ENCODE peak calls at places on chromosomes 11 and 22, in nine cellular contexts. One of them, this sample, is unnamed.

GRCh38 chr11:66867425-66868040 is 10.7 kb downstream of the LRFN4 start:
- DNase-seq in upper lobe of left lung: no peak
- DNase-seq in epithelial cell of proximal tubule: no peak
- DNase-seq in ovary: no peak
- DNase-seq in endothelial cell: no peak
- DNase-seq in GM20000: peak
- DNase-seq in cardiac muscle cell: no peak
- DNase-seq in uterus: no peak
- DNase-seq in A549: no peak
- DNase-seq in this sample: no peak

GRCh38 chr11:2701898-2702434 is 2.2 kb upstream of the KCNQ1OT1 start:
- DNase-seq in upper lobe of left lung: no peak
- DNase-seq in epithelial cell of proximal tubule: no peak
- DNase-seq in ovary: no peak
- DNase-seq in endothelial cell: no peak
- DNase-seq in GM20000: no peak
- DNase-seq in cardiac muscle cell: no peak
- DNase-seq in uterus: no peak
- DNase-seq in A549: no peak
- DNase-seq in this sample: no peak

GRCh38 chr22:19522190-19522880 is 1.9 kb downstream of the CLDN5 start:
- DNase-seq in upper lobe of left lung: no peak
- DNase-seq in epithelial cell of proximal tubule: no peak
- DNase-seq in ovary: no peak
- DNase-seq in endothelial cell: no peak
- DNase-seq in GM20000: no peak
- DNase-seq in cardiac muscle cell: no peak
- DNase-seq in uterus: no peak
- DNase-seq in A549: no peak
- DNase-seq in this sample: no peak

GRCh38 chr11:13595166-13595565 is 73.3 kb upstream of the FAR1 start:
- DNase-seq in upper lobe of left lung: no peak
- DNase-seq in epithelial cell of proximal tubule: no peak
- DNase-seq in ovary: no peak
- DNase-seq in endothelial cell: no peak
- DNase-seq in GM20000: no peak
- DNase-seq in cardiac muscle cell: no peak
- DNase-seq in uterus: no peak
- DNase-seq in A549: no peak
- DNase-seq in this sample: no peak

GRCh38 chr11:3000032-3000961 is 8.2 kb upstream of the NAP1L4 start:
- DNase-seq in upper lobe of left lung: peak
- DNase-seq in epithelial cell of proximal tubule: no peak
- DNase-seq in ovary: peak
- DNase-seq in endothelial cell: no peak
- DNase-seq in GM20000: no peak
- DNase-seq in cardiac muscle cell: peak
- DNase-seq in uterus: no peak
- DNase-seq in A549: no peak
- DNase-seq in this sample: no peak

GRCh38 chr22:27786253-27786898 is 15.2 kb downstream of the MN1 start:
- DNase-seq in upper lobe of left lung: no peak
- DNase-seq in epithelial cell of proximal tubule: no peak
- DNase-seq in ovary: no peak
- DNase-seq in endothelial cell: no peak
- DNase-seq in GM20000: no peak
- DNase-seq in cardiac muscle cell: no peak
- DNase-seq in uterus: no peak
- DNase-seq in A549: no peak
- DNase-seq in this sample: no peak

GRCh38 chr11:59267738-59268475 is 55.2 kb upstream of the MPEG1 start:
- DNase-seq in upper lobe of left lung: no peak
- DNase-seq in epithelial cell of proximal tubule: no peak
- DNase-seq in ovary: no peak
- DNase-seq in endothelial cell: no peak
- DNase-seq in GM20000: no peak
- DNase-seq in cardiac muscle cell: no peak
- DNase-seq in uterus: no peak
- DNase-seq in A549: no peak
- DNase-seq in this sample: no peak

GRCh38 chr11:64245401-64245796 is 1.3 kb downstream of the PPP1R14B start:
- DNase-seq in upper lobe of left lung: no peak
- DNase-seq in epithelial cell of proximal tubule: no peak
- DNase-seq in ovary: peak
- DNase-seq in endothelial cell: no peak
- DNase-seq in GM20000: no peak
- DNase-seq in cardiac muscle cell: no peak
- DNase-seq in uterus: no peak
- DNase-seq in A549: no peak
- DNase-seq in this sample: no peak

GRCh38 chr22:39490135-39490798 is 11.8 kb upstream of the MIEF1 start:
- DNase-seq in upper lobe of left lung: no peak
- DNase-seq in epithelial cell of proximal tubule: no peak
- DNase-seq in ovary: peak
- DNase-seq in endothelial cell: peak
- DNase-seq in GM20000: peak
- DNase-seq in cardiac muscle cell: peak
- DNase-seq in uterus: peak
- DNase-seq in A549: peak
- DNase-seq in this sample: peak

GRCh38 chr11:96197801-96198465 is 145.1 kb downstream of the MAML2 start:
- DNase-seq in upper lobe of left lung: no peak
- DNase-seq in epithelial cell of proximal tubule: no peak
- DNase-seq in ovary: no peak
- DNase-seq in endothelial cell: no peak
- DNase-seq in GM20000: no peak
- DNase-seq in cardiac muscle cell: no peak
- DNase-seq in uterus: no peak
- DNase-seq in A549: no peak
- DNase-seq in this sample: no peak

GRCh38 chr11:83265331-83265730 is 20.8 kb downstream of the CCDC90B start:
- DNase-seq in upper lobe of left lung: no peak
- DNase-seq in epithelial cell of proximal tubule: no peak
- DNase-seq in ovary: no peak
- DNase-seq in endothelial cell: no peak
- DNase-seq in GM20000: no peak
- DNase-seq in cardiac muscle cell: no peak
- DNase-seq in uterus: no peak
- DNase-seq in A549: no peak
- DNase-seq in this sample: no peak

GRCh38 chr11:36146437-36146836 is 142.8 kb downstream of the COMMD9 start:
- DNase-seq in upper lobe of left lung: no peak
- DNase-seq in epithelial cell of proximal tubule: no peak
- DNase-seq in ovary: no peak
- DNase-seq in endothelial cell: no peak
- DNase-seq in GM20000: no peak
- DNase-seq in cardiac muscle cell: no peak
- DNase-seq in uterus: no peak
- DNase-seq in A549: peak
- DNase-seq in this sample: no peak

GRCh38 chr22:28883657-28883916 is 215 bp downstream of the ZNRF3 start:
- DNase-seq in upper lobe of left lung: no peak
- DNase-seq in epithelial cell of proximal tubule: no peak
- DNase-seq in ovary: no peak
- DNase-seq in endothelial cell: no peak
- DNase-seq in GM20000: peak
- DNase-seq in cardiac muscle cell: no peak
- DNase-seq in uterus: no peak
- DNase-seq in A549: no peak
- DNase-seq in this sample: peak

GRCh38 chr22:31120230-31120629 is 2.5 kb upstream of the INPP5J start:
- DNase-seq in upper lobe of left lung: no peak
- DNase-seq in epithelial cell of proximal tubule: no peak
- DNase-seq in ovary: no peak
- DNase-seq in endothelial cell: no peak
- DNase-seq in GM20000: no peak
- DNase-seq in cardiac muscle cell: no peak
- DNase-seq in uterus: no peak
- DNase-seq in A549: no peak
- DNase-seq in this sample: no peak

GRCh38 chr11:27304514-27304913 is 58.5 kb downstream of the CCDC34 start:
- DNase-seq in upper lobe of left lung: peak
- DNase-seq in epithelial cell of proximal tubule: no peak
- DNase-seq in ovary: no peak
- DNase-seq in endothelial cell: no peak
- DNase-seq in GM20000: no peak
- DNase-seq in cardiac muscle cell: no peak
- DNase-seq in uterus: no peak
- DNase-seq in A549: no peak
- DNase-seq in this sample: no peak
- TF ChIP-seq CTCF in upper lobe of left lung: no peak
- TF ChIP-seq CTCF in epithelial cell of proximal tubule: no peak
- TF ChIP-seq CTCF in ovary: no peak
- TF ChIP-seq CTCF in endothelial cell: no peak
- TF ChIP-seq CTCF in GM20000: no peak
- TF ChIP-seq CTCF in cardiac muscle cell: no peak
- TF ChIP-seq CTCF in uterus: no peak
- TF ChIP-seq CTCF in A549: no peak
- TF ChIP-seq CTCF in this sample: no peak

GRCh38 chr11:102813484-102813883 is 15.5 kb upstream of the MMP1 start:
- DNase-seq in upper lobe of left lung: no peak
- DNase-seq in epithelial cell of proximal tubule: no peak
- DNase-seq in ovary: no peak
- DNase-seq in endothelial cell: no peak
- DNase-seq in GM20000: no peak
- DNase-seq in cardiac muscle cell: no peak
- DNase-seq in uterus: no peak
- DNase-seq in A549: no peak
- DNase-seq in this sample: no peak

GRCh38 chr11:102807921-102808320 is 10.0 kb upstream of the MMP1 start:
- DNase-seq in upper lobe of left lung: peak
- DNase-seq in epithelial cell of proximal tubule: no peak
- DNase-seq in ovary: no peak
- DNase-seq in endothelial cell: peak
- DNase-seq in GM20000: peak
- DNase-seq in cardiac muscle cell: peak
- DNase-seq in uterus: no peak
- DNase-seq in A549: peak
- DNase-seq in this sample: no peak

GRCh38 chr11:102812188-102812587 is 14.2 kb upstream of the MMP1 start:
- DNase-seq in upper lobe of left lung: no peak
- DNase-seq in epithelial cell of proximal tubule: no peak
- DNase-seq in ovary: no peak
- DNase-seq in endothelial cell: no peak
- DNase-seq in GM20000: no peak
- DNase-seq in cardiac muscle cell: no peak
- DNase-seq in uterus: no peak
- DNase-seq in A549: no peak
- DNase-seq in this sample: no peak

GRCh38 chr11:102806296-102806695 is 8.3 kb upstream of the MMP1 start:
- DNase-seq in upper lobe of left lung: no peak
- DNase-seq in epithelial cell of proximal tubule: no peak
- DNase-seq in ovary: no peak
- DNase-seq in endothelial cell: no peak
- DNase-seq in GM20000: no peak
- DNase-seq in cardiac muscle cell: peak
- DNase-seq in uterus: no peak
- DNase-seq in A549: no peak
- DNase-seq in this sample: no peak

GRCh38 chr11:102810943-102811528 is 13.1 kb upstream of the MMP1 start:
- DNase-seq in upper lobe of left lung: no peak
- DNase-seq in epithelial cell of proximal tubule: no peak
- DNase-seq in ovary: no peak
- DNase-seq in endothelial cell: no peak
- DNase-seq in GM20000: no peak
- DNase-seq in cardiac muscle cell: peak
- DNase-seq in uterus: no peak
- DNase-seq in A549: peak
- DNase-seq in this sample: no peak
- TF ChIP-seq CTCF in upper lobe of left lung: peak
- TF ChIP-seq CTCF in epithelial cell of proximal tubule: peak
- TF ChIP-seq CTCF in ovary: no peak
- TF ChIP-seq CTCF in endothelial cell: no peak
- TF ChIP-seq CTCF in GM20000: no peak
- TF ChIP-seq CTCF in cardiac muscle cell: peak
- TF ChIP-seq CTCF in uterus: no peak
- TF ChIP-seq CTCF in A549: peak
- TF ChIP-seq CTCF in this sample: peak

DNA sequence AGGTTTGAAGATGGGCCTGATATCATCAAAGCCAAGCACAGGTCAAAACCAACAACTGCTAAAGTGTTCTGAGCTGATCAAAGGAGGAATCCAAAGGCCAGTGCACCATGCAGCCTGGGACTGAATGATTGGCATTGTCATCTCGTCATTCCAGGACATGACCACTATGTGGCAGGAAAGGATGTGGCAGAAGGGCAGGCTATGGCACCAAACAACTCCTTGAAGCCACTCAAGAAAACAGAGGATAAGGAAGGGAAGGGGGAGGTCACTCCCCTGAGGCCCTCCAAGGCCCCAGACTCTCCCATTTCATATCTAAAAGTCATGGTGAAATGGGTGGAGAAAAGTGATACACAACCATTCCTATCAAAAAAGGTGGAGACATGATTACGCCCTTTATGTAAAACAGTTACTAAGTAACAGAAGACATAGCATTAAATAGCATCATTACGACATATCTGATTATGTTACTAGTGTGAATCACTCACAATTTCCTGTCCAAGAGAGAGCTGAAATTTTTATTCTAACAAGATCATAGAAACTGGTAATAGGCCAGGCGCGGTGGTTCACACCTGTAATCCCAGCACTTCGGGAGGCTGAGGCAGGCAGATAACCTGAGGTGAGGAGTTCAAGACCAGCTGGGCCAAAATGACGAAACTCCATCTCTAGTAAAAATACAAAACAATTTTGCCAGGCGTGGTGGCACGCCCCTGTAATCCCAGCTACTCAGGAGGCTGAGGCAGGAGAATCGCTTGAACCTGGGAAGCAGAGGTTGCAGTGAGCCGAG is 49.3 kb downstream of the AHNAK start:
- DNase-seq in upper lobe of left lung: no peak
- DNase-seq in epithelial cell of proximal tubule: peak
- DNase-seq in ovary: no peak
- DNase-seq in endothelial cell: no peak
- DNase-seq in GM20000: peak
- DNase-seq in cardiac muscle cell: peak
- DNase-seq in uterus: no peak
- DNase-seq in A549: peak
- DNase-seq in this sample: no peak
- TF ChIP-seq CTCF in upper lobe of left lung: peak
- TF ChIP-seq CTCF in epithelial cell of proximal tubule: peak
- TF ChIP-seq CTCF in ovary: no peak
- TF ChIP-seq CTCF in endothelial cell: peak
- TF ChIP-seq CTCF in GM20000: peak
- TF ChIP-seq CTCF in cardiac muscle cell: peak
- TF ChIP-seq CTCF in uterus: peak
- TF ChIP-seq CTCF in A549: peak
- TF ChIP-seq CTCF in this sample: peak

DNA sequence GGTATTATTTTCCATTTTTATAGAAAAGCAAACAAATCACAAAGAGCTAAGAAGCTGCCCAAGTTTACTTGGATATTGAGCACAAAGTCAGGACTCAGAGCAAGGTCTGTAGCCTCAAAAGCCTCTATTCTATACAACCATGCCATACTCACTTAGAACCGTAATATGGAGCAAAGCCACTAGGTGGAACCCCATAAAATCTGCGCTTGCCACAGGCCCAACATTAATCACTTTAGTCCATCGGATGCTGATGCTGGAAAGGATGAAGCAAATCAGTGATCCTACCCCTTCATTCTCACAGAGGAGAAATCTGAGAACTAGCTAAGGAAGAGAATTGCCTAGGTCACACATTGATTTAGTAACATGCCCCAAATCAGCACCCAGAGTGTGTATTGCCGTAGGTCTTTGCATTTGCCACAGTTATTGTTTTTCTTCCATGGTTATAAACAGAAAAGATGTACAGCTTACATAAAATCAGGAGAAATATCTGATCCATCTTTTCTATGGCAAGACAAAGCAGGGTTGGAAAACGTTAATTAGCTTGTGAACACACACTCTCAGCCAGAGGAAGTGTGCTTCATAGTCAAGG is 56.7 kb upstream of the RAB38 start:
- DNase-seq in upper lobe of left lung: no peak
- DNase-seq in epithelial cell of proximal tubule: no peak
- DNase-seq in ovary: no peak
- DNase-seq in endothelial cell: peak
- DNase-seq in GM20000: peak
- DNase-seq in cardiac muscle cell: peak
- DNase-seq in uterus: no peak
- DNase-seq in A549: peak
- DNase-seq in this sample: peak
- TF ChIP-seq CTCF in upper lobe of left lung: peak
- TF ChIP-seq CTCF in epithelial cell of proximal tubule: peak
- TF ChIP-seq CTCF in ovary: peak
- TF ChIP-seq CTCF in endothelial cell: peak
- TF ChIP-seq CTCF in GM20000: peak
- TF ChIP-seq CTCF in cardiac muscle cell: peak
- TF ChIP-seq CTCF in uterus: peak
- TF ChIP-seq CTCF in A549: peak
- TF ChIP-seq CTCF in this sample: peak

This sample was measured in GM13977.